ENCODE peak calls at places on chromosomes 3 and 15, in nine cellular contexts. Q, L, B, Z, O, F, C, T and A are unnamed samples.

GRCh38 chr15:98150531-98150930 is 190.0 kb downstream of the ARRDC4 start:
- DNase-seq in Q (no peak), L (no peak), B (no peak), Z (no peak), O (no peak), F (no peak), C (no peak), T (no peak), A (no peak)

GRCh38 chr15:73937726-73938125 is 11.5 kb downstream of the LOXL1 start:
- DNase-seq in Q (no peak), L (no peak), B (no peak), Z (no peak), O (no peak), F (no peak), C (no peak), T (peak; percentile 70), A (no peak)

GRCh38 chr3:109098245-109098644 is 19.7 kb downstream of the MORC1 start:
- DNase-seq in Q (peak; percentile 51), L (no peak), B (no peak), Z (peak; percentile 62), O (no peak), F (no peak), C (no peak), T (no peak), A (no peak)

GRCh38 chr3:127456471-127457093 is 134.0 kb downstream of the TPRA1 start:
- DNase-seq in Q (no peak), L (peak; percentile 64), B (no peak), Z (peak; percentile 37), O (no peak), F (no peak), C (no peak), T (peak; percentile 67), A (peak; percentile 66)

GRCh38 chr15:52010633-52011595 is 8.1 kb upstream of the MAPK6 start:
- DNase-seq in Q (no peak), L (no peak), B (peak; percentile 25), Z (no peak), O (no peak), F (no peak), C (no peak), T (no peak), A (no peak)

GRCh38 chr15:53862371-53862770 is 102.9 kb upstream of the WDR72 start:
- DNase-seq in Q (no peak), L (no peak), B (no peak), Z (no peak), O (no peak), F (no peak), C (no peak), T (no peak), A (no peak)

GRCh38 chr3:124092811-124093210 is 100.9 kb upstream of the ROPN1 start:
- DNase-seq in Q (no peak), L (no peak), B (no peak), Z (peak; percentile 21), O (no peak), F (no peak), C (no peak), T (no peak), A (no peak)

GRCh38 chr3:87268646-87269211 is 7.7 kb downstream of the POU1F1 start:
- DNase-seq in Q (no peak), L (no peak), B (no peak), Z (peak; percentile 14), O (no peak), F (no peak), C (no peak), T (no peak), A (no peak)

GRCh38 chr15:93130111-93130510 is 41.1 kb upstream of the RGMA start:
- DNase-seq in Q (no peak), L (no peak), B (no peak), Z (no peak), O (no peak), F (no peak), C (no peak), T (no peak), A (no peak)

GRCh38 chr15:65089206-65089824 is 12.8 kb downstream of the KBTBD13 start:
- DNase-seq in Q (peak; percentile 49), L (no peak), B (peak; percentile 69), Z (peak; percentile 66), O (no peak), F (no peak), C (no peak), T (peak; percentile 80), A (peak; percentile 69)

GRCh38 chr15:70488002-70488605 is 275.3 kb downstream of the UACA start:
- DNase-seq in Q (peak; percentile 74), L (peak; percentile 84), B (peak; percentile 80), Z (peak; percentile 71), O (peak; percentile 58), F (peak; percentile 58), C (peak; percentile 63), T (peak; percentile 80), A (peak; percentile 58)

GRCh38 chr15:76737573-76737972 is 167.6 kb downstream of the SCAPER start:
- DNase-seq in Q (no peak), L (no peak), B (no peak), Z (no peak), O (no peak), F (no peak), C (no peak), T (no peak), A (no peak)

GRCh38 chr3:186298876-186299275 is 63.2 kb downstream of the DGKG start:
- DNase-seq in Q (no peak), L (no peak), B (no peak), Z (no peak), O (no peak), F (no peak), C (no peak), T (no peak), A (no peak)

GRCh38 chr15:60375255-60375809 is 22.5 kb downstream of the ANXA2 start:
- DNase-seq in Q (no peak), L (no peak), B (no peak), Z (no peak), O (no peak), F (no peak), C (no peak), T (no peak), A (no peak)
- H3K4me1 ChIP-seq in Q (peaks cover 30% of the 10 kb centered on the region), L (peaks cover 70% of the 10 kb centered on the region), B (peaks cover 9% of the 10 kb centered on the region), Z (peaks cover 2% of the 10 kb centered on the region), O (no peaks in the 10 kb centered on the region), F (peaks cover 56% of the 10 kb centered on the region), C (no peaks in the 10 kb centered on the region), T (peaks cover 13% of the 10 kb centered on the region), A (peaks cover 29% of the 10 kb centered on the region)

DNA sequence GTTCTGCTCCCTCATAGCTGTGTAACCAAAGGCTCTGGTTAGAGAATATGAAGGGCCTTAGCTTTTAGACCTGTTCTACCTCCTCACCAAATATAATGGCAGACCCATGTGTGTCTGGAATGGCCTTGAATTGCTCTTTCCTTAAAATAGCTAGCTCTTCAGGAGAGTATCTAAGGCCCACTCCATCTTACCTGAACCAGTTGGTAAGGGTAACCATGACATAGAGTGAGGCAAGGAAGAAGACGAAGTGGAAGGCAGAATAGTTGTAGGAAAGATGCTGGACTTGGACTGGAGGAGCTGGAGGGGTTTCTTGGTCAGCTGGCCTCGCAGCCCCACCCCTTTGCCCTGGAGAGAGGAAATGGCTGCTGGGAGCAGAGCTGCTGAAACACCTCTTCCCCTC is 3.1 kb downstream of the SERF2 start:
- DNase-seq in Q (no peak), L (no peak), B (no peak), Z (no peak), O (no peak), F (no peak), C (no peak), T (no peak), A (no peak)
- H3K4me1 ChIP-seq in Q (peaks cover 25% of the 10 kb centered on the region), L (peaks cover 45% of the 10 kb centered on the region), B (peaks cover 4% of the 10 kb centered on the region), Z (peaks cover 26% of the 10 kb centered on the region), O (peaks cover 44% of the 10 kb centered on the region), F (peaks cover 41% of the 10 kb centered on the region), C (peaks cover 14% of the 10 kb centered on the region), T (peaks cover 45% of the 10 kb centered on the region), A (peaks cover 32% of the 10 kb centered on the region)

GRCh38 chr3:10169000-10169496 is 4.3 kb downstream of the IRAK2 start:
- DNase-seq in Q (no peak), L (no peak), B (no peak), Z (no peak), O (no peak), F (no peak), C (no peak), T (peak; percentile 4), A (no peak)

GRCh38 chr3:10170915-10171478 is 6.3 kb downstream of the IRAK2 start:
- DNase-seq in Q (no peak), L (no peak), B (no peak), Z (no peak), O (no peak), F (no peak), C (no peak), T (peak; percentile 49), A (no peak)

GRCh38 chr3:10173926-10174435 is 9.3 kb downstream of the IRAK2 start:
- DNase-seq in Q (no peak), L (peak; percentile 79), B (peak; percentile 65), Z (no peak), O (no peak), F (peak; percentile 80), C (no peak), T (peak; percentile 88), A (peak; percentile 86)

GRCh38 chr3:10177737-10178136 is 13.0 kb downstream of the IRAK2 start:
- DNase-seq in Q (no peak), L (no peak), B (no peak), Z (no peak), O (no peak), F (no peak), C (no peak), T (peak; percentile 69), A (no peak)

DNA sequence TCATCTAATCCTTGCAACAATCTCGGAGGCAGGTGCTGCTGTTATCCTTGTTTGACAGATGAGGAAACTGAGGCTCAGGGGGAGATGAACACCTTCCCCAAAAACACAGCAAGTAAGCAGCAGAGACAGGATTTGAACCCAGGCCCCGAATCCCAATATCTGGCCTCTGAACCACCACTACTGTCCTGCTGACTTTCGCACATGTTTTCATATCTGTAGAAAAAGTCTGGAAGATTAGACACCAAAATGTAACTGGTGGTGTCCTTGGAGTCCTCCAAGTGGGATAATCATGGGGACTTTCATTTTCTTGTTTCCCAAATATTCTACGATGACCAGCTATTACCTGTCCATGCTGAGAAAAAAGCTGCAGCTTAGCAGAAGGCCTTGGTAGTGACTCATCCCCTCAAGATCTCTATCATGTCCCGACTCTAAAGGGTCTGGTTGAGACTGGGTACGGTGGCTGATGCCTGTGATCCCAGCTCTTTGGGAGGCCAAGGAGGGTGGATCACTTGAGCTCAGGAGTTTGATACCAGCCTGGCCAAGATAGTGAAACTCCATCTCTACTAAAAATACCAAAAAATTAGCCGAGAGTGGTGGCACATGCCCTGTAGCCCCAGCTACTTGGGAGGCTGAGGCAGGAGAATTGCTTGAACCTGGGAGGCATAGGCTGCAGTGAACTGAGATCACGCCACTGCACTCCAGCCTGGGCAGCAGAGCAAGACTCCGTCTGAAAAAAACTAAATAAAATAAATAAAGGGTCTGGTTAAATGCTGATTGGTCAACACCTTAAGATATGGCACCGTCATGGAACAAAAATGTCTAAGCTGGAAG is 8.6 kb downstream of the IRAK2 start:
- DNase-seq in Q (no peak), L (no peak), B (no peak), Z (no peak), O (no peak), F (no peak), C (no peak), T (peak; percentile 7), A (no peak)
- H3K4me1 ChIP-seq in Q (no peaks in the 10 kb centered on the region), L (peaks cover 17% of the 10 kb centered on the region), B (peaks cover 4% of the 10 kb centered on the region), Z (no peaks in the 10 kb centered on the region), O (no peaks in the 10 kb centered on the region), F (no peaks in the 10 kb centered on the region), C (no peaks in the 10 kb centered on the region), T (no peaks in the 10 kb centered on the region), A (peaks cover 2% of the 10 kb centered on the region)

DNA sequence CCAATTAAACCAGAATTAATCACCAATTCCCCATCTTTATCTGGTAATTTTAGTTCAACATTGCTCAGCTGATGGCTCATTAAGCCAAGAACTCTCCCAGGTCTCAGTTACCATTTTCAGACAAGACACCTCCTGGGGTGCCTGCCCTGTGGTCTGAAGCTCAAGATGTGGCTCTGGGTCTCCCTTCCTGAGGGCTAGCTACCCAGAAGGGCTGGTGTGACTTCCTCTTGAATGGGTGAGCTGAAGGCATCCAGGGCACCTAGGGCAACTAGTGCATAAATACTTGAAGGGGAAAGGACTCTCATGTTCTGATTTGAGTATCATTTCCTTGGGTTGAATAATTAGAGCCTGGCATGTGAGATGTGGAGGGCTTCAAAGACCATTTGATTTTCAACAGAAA is 6.7 kb upstream of the TM4SF1 start:
- DNase-seq in Q (no peak), L (no peak), B (no peak), Z (no peak), O (no peak), F (no peak), C (no peak), T (no peak), A (no peak)
- H3K4me1 ChIP-seq in Q (no peaks in the 10 kb centered on the region), L (peaks cover 7% of the 10 kb centered on the region), B (peaks cover 11% of the 10 kb centered on the region), Z (peaks cover 6% of the 10 kb centered on the region), O (no peaks in the 10 kb centered on the region), F (peaks cover 14% of the 10 kb centered on the region), C (no peaks in the 10 kb centered on the region), T (peaks cover 3% of the 10 kb centered on the region), A (no peaks in the 10 kb centered on the region)